ENCODE peak calls at places on chromosomes 6 and 20, in nine cellular contexts. W, G, S, R, N, E, O, Z and Y are unnamed samples.

GRCh38 chr20:24746351-24746685 is 202.8 kb upstream of the CST7 start:
- DNase-seq in W (peak), G (no peak), S (peak), R (no peak), N (no peak), E (peak), O (no peak), Z (no peak), Y (no peak)

GRCh38 chr20:64165866-64166600 is 1.8 kb downstream of the MYT1 start:
- DNase-seq in W (no peak), G (no peak), S (no peak), R (no peak), N (no peak), E (no peak), O (peak), Z (no peak), Y (peak)

GRCh38 chr6:46468611-46469010 is 22.6 kb downstream of the RCAN2 start:
- DNase-seq in W (no peak), G (no peak), S (no peak), R (no peak), N (no peak), E (no peak), O (no peak), Z (no peak), Y (no peak)

GRCh38 chr6:168895102-168895812 is 358.4 kb downstream of the THBS2 start:
- DNase-seq in W (no peak), G (peak), S (peak), R (peak), N (peak), E (peak), O (peak), Z (peak), Y (no peak)

GRCh38 chr20:23637282-23638221 is at the start of gene CST3:
- DNase-seq in W (peak), G (peak), S (peak), R (peak), N (peak), E (peak), O (peak), Z (peak), Y (peak)

GRCh38 chr6:143222758-143223334 is 162.2 kb downstream of the AIG1 start:
- DNase-seq in W (no peak), G (no peak), S (no peak), R (no peak), N (no peak), E (no peak), O (no peak), Z (no peak), Y (no peak)

GRCh38 chr6:107116328-107116892 is 1.1 kb upstream of the BEND3 start:
- DNase-seq in W (no peak), G (no peak), S (peak), R (peak), N (peak), E (no peak), O (no peak), Z (no peak), Y (no peak)

GRCh38 chr6:57313711-57314471 is 3.5 kb upstream of the PRIM2 start:
- DNase-seq in W (peak), G (no peak), S (peak), R (no peak), N (peak), E (peak), O (no peak), Z (no peak), Y (no peak)

GRCh38 chr6:30175765-30176164 is 12.4 kb downstream of the TRIM15 start:
- DNase-seq in W (no peak), G (no peak), S (no peak), R (no peak), N (no peak), E (no peak), O (no peak), Z (no peak), Y (no peak)

GRCh38 chr20:6045566-6045965 is 8.3 kb downstream of the LRRN4 start:
- DNase-seq in W (no peak), G (no peak), S (no peak), R (no peak), N (no peak), E (no peak), O (no peak), Z (no peak), Y (no peak)

GRCh38 chr6:118810420-118811027 is 83.4 kb upstream of the ASF1A start:
- DNase-seq in W (no peak), G (no peak), S (no peak), R (peak), N (no peak), E (no peak), O (no peak), Z (no peak), Y (no peak)

GRCh38 chr6:15843764-15844163 is 180.9 kb upstream of the DTNBP1 start:
- DNase-seq in W (no peak), G (no peak), S (no peak), R (no peak), N (no peak), E (no peak), O (no peak), Z (no peak), Y (no peak)

GRCh38 chr6:95693108-95693507 is 115.8 kb downstream of the MANEA start:
- DNase-seq in W (no peak), G (peak), S (no peak), R (no peak), N (no peak), E (no peak), O (no peak), Z (no peak), Y (no peak)

GRCh38 chr6:30944051-30944450 is 3.3 kb downstream of the MUCL3 start:
- DNase-seq in W (no peak), G (no peak), S (no peak), R (no peak), N (no peak), E (no peak), O (no peak), Z (no peak), Y (no peak)

GRCh38 chr20:50189681-50190250 is 864 bp upstream of the CEBPB start:
- DNase-seq in W (peak), G (peak), S (no peak), R (peak), N (peak), E (no peak), O (peak), Z (no peak), Y (no peak)

GRCh38 chr6:51360287-51360686 is 541.6 kb downstream of the TFAP2B start:
- DNase-seq in W (no peak), G (no peak), S (no peak), R (no peak), N (no peak), E (no peak), O (no peak), Z (no peak), Y (no peak)

GRCh38 chr6:34491091-34491430 is 25.2 kb downstream of the PACSIN1 start:
- DNase-seq in W (peak), G (no peak), S (no peak), R (no peak), N (peak), E (no peak), O (no peak), Z (no peak), Y (peak)

GRCh38 chr6:99330159-99330558 is 19.3 kb downstream of the FAXC start:
- DNase-seq in W (no peak), G (no peak), S (peak), R (peak), N (peak), E (peak), O (no peak), Z (peak), Y (no peak)

GRCh38 chr6:28589234-28589951 is 63.7 kb downstream of the GPX5 start:
- DNase-seq in W (peak), G (peak), S (no peak), R (no peak), N (peak), E (peak), O (no peak), Z (peak), Y (no peak)

GRCh38 chr6:142744836-142745235 is 200.1 kb downstream of the HIVEP2 start:
- DNase-seq in W (no peak), G (no peak), S (no peak), R (no peak), N (no peak), E (no peak), O (no peak), Z (no peak), Y (no peak)

GRCh38 chr6:136525586-136526195 is 24.5 kb downstream of the MAP7 start:
- DNase-seq in W (no peak), G (no peak), S (no peak), R (no peak), N (no peak), E (no peak), O (no peak), Z (no peak), Y (no peak)

GRCh38 chr20:46709459-46710148 is at the start of gene SLC2A10:
- DNase-seq in W (peak), G (peak), S (peak), R (no peak), N (peak), E (no peak), O (peak), Z (peak), Y (no peak)

GRCh38 chr6:11374036-11375010 is 141.9 kb upstream of the NEDD9 start:
- DNase-seq in W (no peak), G (no peak), S (no peak), R (peak), N (no peak), E (no peak), O (no peak), Z (no peak), Y (no peak)

GRCh38 chr6:100210138-100210872 is 216.3 kb upstream of the MCHR2 start:
- DNase-seq in W (no peak), G (no peak), S (no peak), R (no peak), N (no peak), E (no peak), O (no peak), Z (no peak), Y (no peak)

GRCh38 chr20:62702886-62703852 is 5.5 kb upstream of the NTSR1 start:
- DNase-seq in W (peak), G (no peak), S (no peak), R (no peak), N (peak), E (peak), O (peak), Z (no peak), Y (peak)

GRCh38 chr20:43975096-43975768 is 60.6 kb downstream of the TOX2 start:
- DNase-seq in W (peak), G (no peak), S (no peak), R (no peak), N (peak), E (peak), O (no peak), Z (no peak), Y (no peak)

GRCh38 chr20:10924628-10925266 is 250.9 kb upstream of the JAG1 start:
- DNase-seq in W (no peak), G (no peak), S (no peak), R (no peak), N (no peak), E (no peak), O (no peak), Z (no peak), Y (no peak)

GRCh38 chr6:31352497-31353368 is 4.2 kb downstream of the HLA-B start:
- DNase-seq in W (no peak), G (no peak), S (no peak), R (no peak), N (no peak), E (no peak), O (no peak), Z (no peak), Y (no peak)

GRCh38 chr20:39851459-39851858 is 837.6 kb downstream of the MAFB start:
- DNase-seq in W (no peak), G (no peak), S (no peak), R (no peak), N (no peak), E (no peak), O (no peak), Z (no peak), Y (no peak)

GRCh38 chr20:25525857-25526256 is 59.5 kb downstream of the NINL start:
- DNase-seq in W (no peak), G (no peak), S (no peak), R (no peak), N (peak), E (no peak), O (no peak), Z (no peak), Y (no peak)

GRCh38 chr20:13772529-13772928 is 12.2 kb downstream of the ESF1 start:
- DNase-seq in W (no peak), G (no peak), S (no peak), R (no peak), N (no peak), E (no peak), O (no peak), Z (no peak), Y (no peak)

GRCh38 chr20:13770141-13770540 is 14.6 kb downstream of the ESF1 start:
- DNase-seq in W (no peak), G (no peak), S (no peak), R (no peak), N (no peak), E (no peak), O (no peak), Z (no peak), Y (no peak)

GRCh38 chr20:13777171-13777601 is 7.5 kb downstream of the ESF1 start:
- DNase-seq in W (no peak), G (no peak), S (no peak), R (no peak), N (no peak), E (peak), O (no peak), Z (no peak), Y (no peak)

GRCh38 chr20:13775867-13776266 is 8.9 kb downstream of the ESF1 start:
- DNase-seq in W (no peak), G (no peak), S (no peak), R (no peak), N (no peak), E (no peak), O (no peak), Z (no peak), Y (no peak)

GRCh38 chr20:13771853-13772453 is 12.8 kb downstream of the ESF1 start:
- DNase-seq in W (no peak), G (no peak), S (no peak), R (no peak), N (no peak), E (no peak), O (no peak), Z (no peak), Y (no peak)
- TF ChIP-seq CTCF in W (peak), G (peak), S (no peak), R (peak), N (peak), E (peak), O (peak), Z (peak), Y (peak)

DNA sequence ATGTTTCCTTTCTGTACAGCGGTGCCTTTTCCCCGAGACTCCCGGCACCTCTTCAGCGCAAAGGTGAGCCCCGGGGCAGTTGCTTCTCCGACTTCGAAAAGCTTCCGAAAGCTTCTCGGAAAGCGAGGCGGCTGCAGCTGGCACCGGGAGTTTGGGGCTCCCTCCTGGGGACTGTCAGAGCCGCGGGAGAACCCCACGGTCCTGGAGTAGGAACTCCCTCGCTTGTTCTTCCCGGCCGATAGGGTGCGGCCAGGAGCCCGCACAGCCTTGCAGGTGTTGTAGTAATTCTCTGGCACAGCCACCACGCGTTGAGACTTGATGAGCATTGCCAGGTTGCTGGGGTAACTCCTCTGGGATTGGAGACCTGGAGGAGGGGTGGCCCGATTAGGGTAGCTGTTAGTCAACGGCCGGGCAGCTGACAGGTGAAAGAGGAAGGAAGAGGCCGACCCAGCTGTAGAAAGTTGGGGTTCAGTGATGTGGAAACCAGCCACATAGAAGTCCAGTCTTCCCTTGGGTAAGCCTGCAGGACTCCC is 708 bp downstream of the KDM1B start:
- DNase-seq in W (peak), G (peak), S (peak), R (peak), N (peak), E (peak), O (peak), Z (peak), Y (no peak)
- TF ChIP-seq CTCF in W (peak), G (peak), S (no peak), R (peak), N (no peak), E (no peak), O (peak), Z (no peak), Y (peak)

GRCh38 chr6:167045828-167046580 is 46.8 kb downstream of the CEP43 start:
- DNase-seq in W (no peak), G (no peak), S (no peak), R (no peak), N (no peak), E (no peak), O (no peak), Z (no peak), Y (no peak)
- TF ChIP-seq CTCF in W (peak), G (no peak), S (no peak), R (no peak), N (no peak), E (peak), O (peak), Z (no peak), Y (no peak)

GRCh38 chr6:26450240-26450639 is 7.5 kb upstream of the BTN2A1 start:
- DNase-seq in W (no peak), G (no peak), S (no peak), R (no peak), N (no peak), E (no peak), O (no peak), Z (no peak), Y (no peak)
- TF ChIP-seq CTCF in W (no peak), G (no peak), S (no peak), R (no peak), N (no peak), E (no peak), O (no peak), Z (no peak), Y (peak)

GRCh38 chr6:72689107-72689954 is 67.5 kb downstream of the KCNQ5 start:
- DNase-seq in W (no peak), G (no peak), S (no peak), R (no peak), N (no peak), E (no peak), O (no peak), Z (no peak), Y (no peak)
- TF ChIP-seq CTCF in W (no peak), G (no peak), S (no peak), R (no peak), N (no peak), E (no peak), O (no peak), Z (no peak), Y (no peak)

DNA sequence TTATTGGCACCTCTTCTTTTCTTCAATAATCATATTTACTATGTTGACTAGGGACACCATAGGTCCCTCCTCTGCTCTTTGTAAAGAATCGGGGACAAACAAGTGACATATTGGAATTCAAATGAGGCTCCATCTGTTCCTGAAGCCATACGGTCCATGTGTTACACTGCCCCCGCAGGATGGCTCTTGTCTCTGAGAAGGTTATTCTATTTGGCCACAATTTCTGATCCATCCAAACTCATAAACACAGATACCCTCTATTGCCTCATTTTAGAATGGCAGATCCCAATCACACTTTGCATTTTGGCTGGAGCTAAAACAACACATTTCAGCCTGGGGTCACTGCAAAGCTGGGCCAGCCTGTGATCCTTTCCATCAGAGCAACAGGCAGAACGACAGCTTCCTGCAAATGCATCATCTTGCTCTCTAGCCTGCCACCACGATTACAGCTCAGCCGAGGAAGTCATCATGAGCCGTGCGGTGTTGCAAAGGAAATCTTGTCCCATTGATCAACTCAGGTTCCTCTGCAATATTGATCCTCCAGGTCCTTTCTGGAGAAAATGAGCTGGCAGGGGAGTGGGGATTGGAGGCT is 73.2 kb downstream of the AGPAT4 start:
- DNase-seq in W (no peak), G (no peak), S (no peak), R (no peak), N (no peak), E (no peak), O (no peak), Z (no peak), Y (no peak)
- TF ChIP-seq CTCF in W (peak), G (peak), S (no peak), R (no peak), N (no peak), E (peak), O (no peak), Z (no peak), Y (peak)

DNA sequence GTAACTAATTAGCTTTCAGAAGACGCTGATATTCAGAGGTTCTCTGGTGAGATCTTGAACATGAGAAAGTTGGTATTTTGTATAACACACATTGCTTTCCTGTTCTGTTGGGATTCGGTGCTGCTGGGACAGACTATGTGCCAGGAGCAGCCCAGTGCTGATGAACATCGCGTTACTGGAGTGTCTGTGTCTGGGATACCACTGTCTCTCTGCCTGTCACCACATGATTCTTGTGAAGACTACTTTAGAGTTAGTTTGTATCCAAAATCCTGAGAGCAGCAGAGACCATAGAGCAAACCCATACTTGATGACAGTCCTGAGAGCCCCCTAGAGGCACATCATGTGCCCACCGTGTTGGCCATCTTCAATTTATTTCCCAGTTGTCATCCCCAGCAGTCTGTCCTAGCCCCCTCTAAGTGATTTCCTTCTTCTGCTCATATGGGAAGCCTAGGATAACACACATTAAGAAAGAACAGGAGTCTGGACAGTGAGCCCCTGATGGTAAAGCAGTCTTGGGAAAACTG is 41.8 kb upstream of the TINAG start:
- DNase-seq in W (no peak), G (no peak), S (no peak), R (no peak), N (no peak), E (no peak), O (no peak), Z (no peak), Y (no peak)
- TF ChIP-seq CTCF in W (no peak), G (no peak), S (no peak), R (no peak), N (no peak), E (no peak), O (no peak), Z (no peak), Y (no peak)